ENCODE peak calls at places on chromosomes 7 and 10, in six cellular contexts. E is coronary artery, Q is IMR-90, D is Peyer's patch, Y is GM20000, N is spleen. C is an unnamed sample.

GRCh38 chr10:67433276-67433675 is 262.7 kb downstream of the CTNNA3 start:
- DNase-seq in E (no peak), Q (no peak), D (no peak), Y (no peak), N (no peak), C (no peak)

GRCh38 chr7:69457912-69458491 is 140.3 kb upstream of the AUTS2 start:
- DNase-seq in E (no peak), Q (no peak), D (no peak), Y (no peak), N (no peak), C (no peak)

GRCh38 chr7:100585511-100586265 is at the start of gene LRCH4:
- DNase-seq in E (no peak), Q (no peak), D (peak), Y (peak), N (peak), C (no peak)

GRCh38 chr7:91503934-91504575 is 239.8 kb downstream of the FZD1 start:
- DNase-seq in E (no peak), Q (no peak), D (no peak), Y (no peak), N (no peak), C (no peak)

GRCh38 chr10:30436200-30436599 is 2.2 kb downstream of the MAP3K8 start:
- DNase-seq in E (no peak), Q (peak), D (no peak), Y (no peak), N (no peak), C (no peak)

GRCh38 chr7:2757361-2757903 is 69.4 kb downstream of the AMZ1 start:
- DNase-seq in E (no peak), Q (no peak), D (no peak), Y (peak), N (no peak), C (no peak)

GRCh38 chr7:123846217-123846891 is 1.4 kb downstream of the HYAL4 start:
- DNase-seq in E (no peak), Q (no peak), D (no peak), Y (no peak), N (no peak), C (no peak)

GRCh38 chr7:91212592-91212991 is 51.6 kb upstream of the FZD1 start:
- DNase-seq in E (no peak), Q (peak), D (no peak), Y (no peak), N (no peak), C (no peak)

GRCh38 chr7:12719141-12719919 is 31.9 kb downstream of the ARL4A start:
- DNase-seq in E (no peak), Q (peak), D (no peak), Y (no peak), N (no peak), C (no peak)

DNA sequence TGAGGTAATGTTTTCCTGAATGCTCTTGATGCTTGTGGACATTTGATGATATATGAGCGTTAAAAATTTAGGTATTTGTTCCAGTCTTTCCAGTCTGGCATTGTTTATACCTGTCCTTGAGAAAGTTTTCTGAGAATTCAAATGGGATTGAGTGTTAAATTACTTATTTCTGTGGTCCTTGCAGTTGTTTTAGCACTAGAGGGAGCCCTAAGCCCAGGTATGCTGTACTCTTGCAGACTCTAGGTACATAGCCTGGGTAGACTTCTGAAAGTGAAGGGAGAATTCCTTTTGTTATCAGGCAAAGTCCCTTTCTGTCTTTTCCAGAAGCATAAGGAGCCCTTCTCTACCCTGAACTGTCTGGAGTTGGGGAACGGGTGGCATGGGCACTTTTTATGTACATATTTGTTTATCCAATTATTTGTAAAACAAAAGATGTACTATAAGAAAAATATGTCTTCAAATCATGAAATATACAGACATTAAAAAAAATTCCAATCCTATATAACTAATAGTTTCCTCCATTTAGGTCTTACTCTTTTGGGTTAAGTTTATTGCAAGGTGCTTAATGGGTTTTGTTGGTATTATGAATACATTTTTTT is 262.1 kb downstream of the ATRNL1 start:
- DNase-seq in E (no peak), Q (peak), D (no peak), Y (peak), N (no peak), C (no peak)
- TF ChIP-seq CTCF in E (peak), Q (peak), D (no peak), Y (peak), N (no peak), C (no peak)

GRCh38 chr10:12250181-12250580 is 54.2 kb downstream of the CDC123 start:
- DNase-seq in E (no peak), Q (no peak), D (no peak), Y (no peak), N (no peak), C (no peak)

GRCh38 chr10:12255048-12255447 is 59.1 kb downstream of the CDC123 start:
- DNase-seq in E (no peak), Q (peak), D (no peak), Y (no peak), N (no peak), C (no peak)

GRCh38 chr10:12251581-12251980 is 55.6 kb downstream of the CDC123 start:
- DNase-seq in E (no peak), Q (no peak), D (no peak), Y (no peak), N (no peak), C (no peak)

GRCh38 chr10:12252882-12253546 is 57.0 kb downstream of the CDC123 start:
- DNase-seq in E (no peak), Q (peak), D (peak), Y (peak), N (peak), C (no peak)
- TF ChIP-seq CTCF in E (no peak), Q (peak), D (peak), Y (peak), N (peak), C (no peak)

GRCh38 chr10:124249812-124250432 is 156.5 kb upstream of the CHST15 start:
- DNase-seq in E (peak), Q (no peak), D (no peak), Y (no peak), N (no peak), C (no peak)
- TF ChIP-seq CTCF in E (no peak), Q (no peak), D (no peak), Y (peak), N (peak), C (no peak)

GRCh38 chr7:107471292-107472070 is 1.6 kb downstream of the GPR22 start:
- DNase-seq in E (no peak), Q (no peak), D (no peak), Y (no peak), N (no peak), C (no peak)
- TF ChIP-seq CTCF in E (no peak), Q (no peak), D (no peak), Y (no peak), N (no peak), C (no peak)

GRCh38 chr7:24722386-24723177 is 34.7 kb downstream of the GSDME start:
- DNase-seq in E (peak), Q (no peak), D (peak), Y (no peak), N (peak), C (no peak)

GRCh38 chr7:24721378-24722030 is 35.8 kb downstream of the GSDME start:
- DNase-seq in E (peak), Q (no peak), D (peak), Y (no peak), N (peak), C (no peak)

GRCh38 chr7:24725554-24726260 is 31.6 kb downstream of the GSDME start:
- DNase-seq in E (peak), Q (no peak), D (peak), Y (no peak), N (no peak), C (no peak)

GRCh38 chr7:24724451-24725190 is 32.6 kb downstream of the GSDME start:
- DNase-seq in E (no peak), Q (no peak), D (peak), Y (no peak), N (peak), C (no peak)

DNA sequence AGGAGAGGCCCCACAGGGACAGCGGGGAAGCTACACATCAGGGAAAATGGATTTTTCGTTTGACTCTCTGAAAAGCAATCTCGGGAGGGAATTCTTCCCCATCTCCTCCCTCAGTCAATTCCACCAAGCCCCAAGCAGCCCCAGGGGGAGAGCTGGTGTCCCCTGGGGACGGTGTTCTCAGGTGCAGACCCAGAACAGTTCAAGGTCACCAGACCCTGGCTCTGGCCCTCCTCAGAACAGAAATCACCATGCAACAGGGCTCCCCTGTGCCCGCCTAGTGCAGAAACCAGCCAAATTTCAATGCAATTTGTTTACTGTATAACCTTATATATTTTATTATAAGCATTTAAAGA is 34.1 kb downstream of the GSDME start:
- DNase-seq in E (no peak), Q (no peak), D (no peak), Y (no peak), N (peak), C (no peak)
- TF ChIP-seq CTCF in E (no peak), Q (no peak), D (no peak), Y (no peak), N (no peak), C (no peak)

GRCh38 chr7:151608031-151608551 is 88.4 kb upstream of the RHEB start:
- DNase-seq in E (no peak), Q (no peak), D (no peak), Y (no peak), N (no peak), C (no peak)
- TF ChIP-seq CTCF in E (no peak), Q (no peak), D (no peak), Y (no peak), N (no peak), C (no peak)

GRCh38 chr7:98733036-98733435 is 116.0 kb downstream of the NPTX2 start:
- DNase-seq in E (no peak), Q (peak), D (no peak), Y (peak), N (no peak), C (no peak)
- TF ChIP-seq CTCF in E (no peak), Q (no peak), D (no peak), Y (peak), N (peak), C (no peak)

C was measured in omental fat pad.